ENCODE peak calls at places on chromosome X, in eight cellular contexts. C is fibroblast of pulmonary artery; O is endodermal cell; I is SW480; N is T1000; V is epithelial cell of esophagus; J is KG1; S is activated CD4-positive, alpha-beta T cell treated with anti-CD3 and anti-CD28 coated beads for 1 hour. F is an unnamed sample.

GRCh38 chrX:27976284-27976683 is 5.0 kb downstream of the DCAF8L1 start:
- DNase-seq in C (peak), O (no peak), I (no peak), N (no peak), V (no peak), J (no peak), S (no peak), F (no peak)

GRCh38 chrX:100645106-100645505 is 1.1 kb downstream of the SRPX2 start:
- DNase-seq in C (peak), O (no peak), I (no peak), N (no peak), V (peak), J (no peak), S (no peak), F (peak)

GRCh38 chrX:103404225-103405008 is 28.1 kb downstream of the BEX3 start:
- DNase-seq in C (peak), O (peak), I (peak), N (peak), V (peak), J (no peak), S (no peak), F (peak)

GRCh38 chrX:1529756-1530155 is 7.2 kb downstream of the P2RY8 start:
- DNase-seq in C (no peak), O (no peak), I (no peak), N (no peak), V (no peak), J (no peak), S (no peak), F (no peak)

GRCh38 chrX:9785252-9785943 is 831 bp upstream of the SHROOM2 start:
- DNase-seq in C (no peak), O (no peak), I (no peak), N (no peak), V (peak), J (no peak), S (no peak), F (no peak)

GRCh38 chrX:105464611-105465010 is 244.1 kb upstream of the TEX13A start:
- DNase-seq in C (no peak), O (no peak), I (no peak), N (no peak), V (peak), J (no peak), S (no peak), F (no peak)

GRCh38 chrX:29671426-29671825 is 543.9 kb upstream of the MAGEB2 start:
- DNase-seq in C (peak), O (no peak), I (no peak), N (no peak), V (no peak), J (no peak), S (no peak), F (no peak)

GRCh38 chrX:28884823-28885222 is 297.6 kb downstream of the IL1RAPL1 start:
- DNase-seq in C (no peak), O (no peak), I (no peak), N (no peak), V (no peak), J (no peak), S (no peak), F (no peak)

GRCh38 chrX:107936434-107936730 is 45.8 kb downstream of the TEX13B start:
- DNase-seq in C (no peak), O (no peak), I (no peak), N (no peak), V (peak), J (no peak), S (no peak), F (no peak)

GRCh38 chrX:106397788-106398538 is 213.8 kb upstream of the RADX start:
- DNase-seq in C (peak), O (no peak), I (peak), N (no peak), V (peak), J (no peak), S (no peak), F (peak)

GRCh38 chrX:135328421-135329005 is 19.2 kb downstream of the ETDC start:
- DNase-seq in C (peak), O (no peak), I (no peak), N (no peak), V (peak), J (no peak), S (no peak), F (no peak)

GRCh38 chrX:9558615-9559014 is 93.8 kb downstream of the TBL1X start:
- DNase-seq in C (no peak), O (no peak), I (no peak), N (no peak), V (no peak), J (no peak), S (no peak), F (peak)